ENCODE peak calls at places on chromosome 3, in six cellular contexts. Y is stimulated activated CD4-positive, alpha-beta T cell treated with anti-CD3 and anti-CD28 coated beads, Interleukin-15, amount 100 ng/mL, for 1 hour; V is AG04450; W is T47D; A is HFFc6; F is GM06990. Z is an unnamed sample.

GRCh38 chr3:42262525-42262924 is 3.5 kb downstream of the CCK start:
- DNase-seq in Y (no peak), V (peak), W (no peak), A (peak), F (no peak), Z (no peak)

GRCh38 chr3:98893740-98894139 is 7.8 kb downstream of the DCBLD2 start:
- DNase-seq in Y (no peak), V (no peak), W (no peak), A (peak), F (no peak), Z (no peak)

GRCh38 chr3:153734777-153735551 is 386.2 kb upstream of the ARHGEF26 start:
- DNase-seq in Y (no peak), V (no peak), W (no peak), A (no peak), F (no peak), Z (peak)

GRCh38 chr3:195526492-195526891 is 16.6 kb downstream of the PPP1R2 start:
- DNase-seq in Y (no peak), V (no peak), W (no peak), A (no peak), F (no peak), Z (no peak)

GRCh38 chr3:114764056-114764492 is 383.0 kb downstream of the ZBTB20 start:
- DNase-seq in Y (no peak), V (no peak), W (no peak), A (peak), F (no peak), Z (peak)

GRCh38 chr3:185069023-185069422 is 83.8 kb downstream of the C3orf70 start:
- DNase-seq in Y (no peak), V (no peak), W (no peak), A (no peak), F (no peak), Z (no peak)

GRCh38 chr3:66393486-66394260 is 107.1 kb downstream of the LRIG1 start:
- DNase-seq in Y (no peak), V (no peak), W (no peak), A (no peak), F (peak), Z (no peak)

GRCh38 chr3:59368887-59369286 is 319.1 kb upstream of the CFAP20DC start:
- DNase-seq in Y (no peak), V (no peak), W (no peak), A (no peak), F (no peak), Z (no peak)

GRCh38 chr3:170037463-170038433 is at the start of gene GPR160:
- DNase-seq in Y (peak), V (no peak), W (peak), A (no peak), F (peak), Z (peak)

GRCh38 chr3:186516645-186517044 is 27.5 kb downstream of the CRYGS start:
- DNase-seq in Y (no peak), V (no peak), W (no peak), A (no peak), F (no peak), Z (no peak)

GRCh38 chr3:127037971-127038446 is 55.1 kb downstream of the PLXNA1 start:
- DNase-seq in Y (no peak), V (no peak), W (no peak), A (no peak), F (no peak), Z (no peak)

GRCh38 chr3:11641683-11642407 is 1.9 kb downstream of the VGLL4 start:
- DNase-seq in Y (no peak), V (peak), W (no peak), A (peak), F (peak), Z (peak)

GRCh38 chr3:161274691-161275298 is 53.7 kb downstream of the NMD3 start:
- DNase-seq in Y (no peak), V (peak), W (no peak), A (peak), F (no peak), Z (peak)

GRCh38 chr3:113844622-113845222 is 6.1 kb downstream of the GRAMD1C start:
- DNase-seq in Y (no peak), V (no peak), W (peak), A (peak), F (no peak), Z (peak)

GRCh38 chr3:58351920-58352319 is 19.2 kb downstream of the PXK start:
- DNase-seq in Y (no peak), V (no peak), W (no peak), A (no peak), F (no peak), Z (no peak)

GRCh38 chr3:32109256-32109655 is 2.8 kb downstream of the GPD1L start:
- DNase-seq in Y (no peak), V (no peak), W (no peak), A (no peak), F (no peak), Z (peak)

GRCh38 chr3:32448686-32449474 is 53.8 kb downstream of the CMTM6 start:
- DNase-seq in Y (no peak), V (no peak), W (no peak), A (no peak), F (no peak), Z (peak)

GRCh38 chr3:64166584-64167155 is 58.6 kb downstream of the PRICKLE2 start:
- DNase-seq in Y (no peak), V (no peak), W (no peak), A (no peak), F (no peak), Z (peak)

GRCh38 chr3:36843065-36844051 is 79.0 kb upstream of the DCLK3 start:
- DNase-seq in Y (peak), V (no peak), W (peak), A (peak), F (no peak), Z (peak)

GRCh38 chr3:40290396-40290795 is 19.1 kb upstream of the EIF1B start:
- DNase-seq in Y (no peak), V (no peak), W (no peak), A (no peak), F (no peak), Z (no peak)

GRCh38 chr3:189071452-189071851 is 100.3 kb upstream of the TPRG1 start:
- DNase-seq in Y (no peak), V (no peak), W (no peak), A (no peak), F (no peak), Z (no peak)

GRCh38 chr3:19931180-19931692 is 2.8 kb downstream of the EFHB start:
- DNase-seq in Y (no peak), V (no peak), W (no peak), A (no peak), F (peak), Z (no peak)

GRCh38 chr3:15327941-15328340 is 4.4 kb downstream of the SH3BP5 start:
- DNase-seq in Y (no peak), V (no peak), W (no peak), A (no peak), F (peak), Z (no peak)

GRCh38 chr3:185958626-185959025 is 20.8 kb upstream of the TRA2B start:
- DNase-seq in Y (no peak), V (no peak), W (no peak), A (no peak), F (no peak), Z (peak)

GRCh38 chr3:69085543-69086132 is 901 bp downstream of the ARL6IP5 start:
- DNase-seq in Y (no peak), V (no peak), W (no peak), A (no peak), F (no peak), Z (peak)

GRCh38 chr3:187445352-187445751 is 77.2 kb downstream of the RTP4 start:
- DNase-seq in Y (no peak), V (no peak), W (no peak), A (no peak), F (no peak), Z (no peak)

GRCh38 chr3:1852950-1853349 is 245.7 kb upstream of the CNTN4 start:
- DNase-seq in Y (no peak), V (no peak), W (no peak), A (no peak), F (no peak), Z (no peak)

GRCh38 chr3:25027639-25028038 is 400.4 kb upstream of the RARB start:
- DNase-seq in Y (no peak), V (no peak), W (no peak), A (no peak), F (no peak), Z (no peak)

Z was measured in cardiac muscle cell.